ENCODE peak calls at places on chromosomes 13 and 19, in four cellular contexts. Z, Y, R and X are unnamed samples.

GRCh38 chr13:106612688-106613087 is 44.8 kb upstream of the ARGLU1 start:
- DNase-seq in Z (no peak), Y (peak; percentile 59), R (no peak), X (no peak)

GRCh38 chr13:20230913-20231838 is 943 bp downstream of the GJB6 start:
- DNase-seq in Z (peak; percentile 54), Y (no peak), R (no peak), X (peak; percentile 17)

GRCh38 chr19:21751379-21751778 is 16.0 kb downstream of the ZNF100 start:
- DNase-seq in Z (no peak), Y (peak; percentile 43), R (no peak), X (no peak)

GRCh38 chr19:2653717-2654584 is 48.5 kb downstream of the GNG7 start:
- DNase-seq in Z (peak; percentile 73), Y (no peak), R (no peak), X (peak; percentile 31)

GRCh38 chr19:49020931-49021895 is 2.9 kb downstream of the CGB3 start:
- DNase-seq in Z (no peak), Y (peak; percentile 25), R (no peak), X (no peak)

GRCh38 chr19:57110592-57111328 is 9.0 kb upstream of the USP29 start:
- DNase-seq in Z (no peak), Y (no peak), R (no peak), X (no peak)

GRCh38 chr13:37652596-37652995 is 54.0 kb upstream of the POSTN start:
- DNase-seq in Z (no peak), Y (peak; percentile 58), R (no peak), X (no peak)

GRCh38 chr19:37074819-37075362 is 3.3 kb upstream of the ZNF420 start:
- DNase-seq in Z (no peak), Y (no peak), R (no peak), X (no peak)

GRCh38 chr13:91133941-91134772 is 213.3 kb upstream of the MIR17HG start:
- DNase-seq in Z (peak; percentile 53), Y (peak; percentile 54), R (no peak), X (peak; percentile 79)

GRCh38 chr13:39317284-39317683 is 279.0 kb downstream of the NHLRC3 start:
- DNase-seq in Z (no peak), Y (peak; percentile 62), R (no peak), X (no peak)

GRCh38 chr19:1789282-1790020 is 22.6 kb downstream of the ATP8B3 start:
- DNase-seq in Z (no peak), Y (no peak), R (no peak), X (no peak)

GRCh38 chr19:51754770-51755169 is 3.1 kb upstream of the FPR1 start:
- DNase-seq in Z (no peak), Y (no peak), R (no peak), X (no peak)

GRCh38 chr19:51754106-51754505 is 2.4 kb upstream of the FPR1 start:
- DNase-seq in Z (no peak), Y (no peak), R (no peak), X (no peak)

GRCh38 chr19:51749979-51750378 is 1.7 kb downstream of the FPR1 start:
- DNase-seq in Z (no peak), Y (no peak), R (no peak), X (no peak)

GRCh38 chr19:51750381-51751124 is 1.1 kb downstream of the FPR1 start:
- DNase-seq in Z (no peak), Y (no peak), R (no peak), X (no peak)

DNA sequence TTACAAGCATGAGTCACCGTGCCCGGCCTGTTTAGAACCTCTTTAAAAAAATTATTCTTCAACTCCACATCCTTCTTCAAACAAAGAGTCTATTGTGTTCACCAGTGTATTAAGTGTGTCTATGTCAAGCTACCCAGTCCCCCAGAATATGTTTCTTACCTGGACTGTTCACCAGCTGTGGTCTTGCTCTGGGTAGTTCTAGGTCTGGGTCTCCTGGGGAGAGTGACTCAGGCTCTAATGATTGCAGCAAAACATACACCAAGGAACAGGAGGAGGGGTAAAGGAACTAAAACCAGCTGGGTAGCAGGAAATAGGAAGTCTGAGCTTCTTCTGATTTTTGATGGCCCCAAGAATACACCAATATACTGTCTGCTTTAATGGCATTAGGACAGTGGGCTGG is at the start of gene FPR1:
- DNase-seq in Z (no peak), Y (no peak), R (no peak), X (no peak)
- H3K56ac ChIP-seq in Z (no peak within 1 kb of the TSS), Y (no peak within 1 kb of the TSS), R (no peak within 1 kb of the TSS), X (no peak within 1 kb of the TSS)

DNA sequence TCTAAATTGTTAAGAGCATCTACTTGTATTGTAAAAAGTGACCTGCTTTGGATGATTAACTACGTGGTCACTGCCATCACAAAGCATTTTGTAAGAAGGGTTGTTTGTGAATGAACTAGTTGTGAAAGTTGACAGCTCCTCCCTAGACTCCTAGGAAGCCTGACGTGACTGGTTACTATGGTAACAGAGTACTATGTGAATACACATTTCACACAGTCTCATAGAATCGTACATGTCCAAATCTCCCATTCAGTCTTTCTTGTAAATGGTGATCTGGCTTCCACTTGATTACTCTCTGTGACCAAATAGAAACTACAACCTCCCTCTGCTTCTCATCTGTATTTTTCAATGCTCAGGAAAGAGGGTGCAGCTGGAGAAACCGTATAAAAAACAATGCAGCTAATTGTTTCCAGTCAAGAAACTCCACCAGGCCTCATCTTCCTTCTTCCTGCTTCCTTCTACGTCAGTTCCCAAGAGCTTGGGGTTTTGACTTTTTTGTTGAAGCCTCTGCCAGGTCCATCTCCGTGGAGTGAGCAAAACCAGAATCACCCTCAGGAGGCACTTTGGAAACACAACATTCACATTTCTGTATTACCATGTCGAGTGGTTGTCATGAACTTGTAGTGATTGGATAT is 83.4 kb downstream of the GPC6 start:
- DNase-seq in Z (no peak), Y (peak; percentile 51), R (no peak), X (peak; percentile 85)
- H3K27ac ChIP-seq in Z (no peak overlapping the region), Y (no peak overlapping the region), R (no peak overlapping the region), X (no peak overlapping the region)

GRCh38 chr13:61812286-61812685 is 396.6 kb upstream of the PCDH20 start:
- DNase-seq in Z (no peak), Y (no peak), R (no peak), X (no peak)
- H3K56ac ChIP-seq in Z (no peak overlapping the region), Y (no peak overlapping the region), R (no peak overlapping the region), X (no peak overlapping the region)

GRCh38 chr19:4701557-4701956 is 22.1 kb downstream of the DPP9 start:
- DNase-seq in Z (no peak), Y (no peak), R (no peak), X (no peak)

GRCh38 chr19:4702764-4703163 is 20.9 kb downstream of the DPP9 start:
- DNase-seq in Z (no peak), Y (no peak), R (no peak), X (no peak)

GRCh38 chr19:4705413-4706131 is 18.1 kb downstream of the DPP9 start:
- DNase-seq in Z (no peak), Y (no peak), R (no peak), X (no peak)

GRCh38 chr19:4704317-4704673 is 19.3 kb downstream of the DPP9 start:
- DNase-seq in Z (no peak), Y (no peak), R (no peak), X (no peak)

GRCh38 chr19:4703671-4704316 is 19.8 kb downstream of the DPP9 start:
- DNase-seq in Z (no peak), Y (no peak), R (no peak), X (no peak)
- H3K27ac ChIP-seq in Z (no peak overlapping the region), Y (no peak overlapping the region), R (no peak overlapping the region), X (no peak overlapping the region)

GRCh38 chr13:31199849-31200635 is at the start of gene B3GLCT:
- DNase-seq in Z (peak; percentile 87), Y (peak; percentile 68), R (peak; percentile 46), X (peak; percentile 85)

GRCh38 chr13:31198524-31198923 is 1.3 kb upstream of the B3GLCT start:
- DNase-seq in Z (no peak), Y (no peak), R (no peak), X (no peak)

GRCh38 chr13:31200636-31200970 is 828 bp downstream of the B3GLCT start:
- DNase-seq in Z (peak; percentile 47), Y (no peak), R (no peak), X (peak; percentile 53)

GRCh38 chr13:31201341-31202024 is 1.7 kb downstream of the B3GLCT start:
- DNase-seq in Z (no peak), Y (peak; percentile 59), R (no peak), X (no peak)

GRCh38 chr13:31199527-31199848 is 287 bp upstream of the B3GLCT start:
- DNase-seq in Z (no peak), Y (no peak), R (no peak), X (no peak)
- H3K56ac ChIP-seq in Z (no peak overlapping the region), Y (no peak overlapping the region), R (no peak overlapping the region), X (peak overlapping the region; percentile 82)

GRCh38 chr13:23888658-23889597 is at the start of gene MIPEP:
- DNase-seq in Z (peak; percentile 96), Y (peak; percentile 95), R (peak; percentile 84), X (peak; percentile 98)
- H3K27ac ChIP-seq in Z (no peak within 1 kb of the TSS), Y (peak within 1 kb of the TSS; percentile 79), R (peak within 1 kb of the TSS; percentile 29), X (peak within 1 kb of the TSS; percentile 45)

GRCh38 chr13:32385369-32385768 is 42.6 kb downstream of the N4BP2L1 start:
- DNase-seq in Z (no peak), Y (no peak), R (no peak), X (no peak)
- H3K56ac ChIP-seq in Z (no peak overlapping the region), Y (no peak overlapping the region), R (no peak overlapping the region), X (no peak overlapping the region)

GRCh38 chr19:11692127-11692790 is 46.5 kb downstream of the ZNF823 start:
- DNase-seq in Z (no peak), Y (no peak), R (no peak), X (peak; percentile 32)

GRCh38 chr19:11698231-11698630 is 40.5 kb downstream of the ZNF823 start:
- DNase-seq in Z (no peak), Y (no peak), R (no peak), X (no peak)

GRCh38 chr19:11697284-11697855 is 41.4 kb downstream of the ZNF823 start:
- DNase-seq in Z (no peak), Y (no peak), R (no peak), X (no peak)

GRCh38 chr19:11693505-11694499 is 44.9 kb downstream of the ZNF823 start:
- DNase-seq in Z (peak; percentile 75), Y (peak; percentile 75), R (peak; percentile 44), X (peak; percentile 93)

DNA sequence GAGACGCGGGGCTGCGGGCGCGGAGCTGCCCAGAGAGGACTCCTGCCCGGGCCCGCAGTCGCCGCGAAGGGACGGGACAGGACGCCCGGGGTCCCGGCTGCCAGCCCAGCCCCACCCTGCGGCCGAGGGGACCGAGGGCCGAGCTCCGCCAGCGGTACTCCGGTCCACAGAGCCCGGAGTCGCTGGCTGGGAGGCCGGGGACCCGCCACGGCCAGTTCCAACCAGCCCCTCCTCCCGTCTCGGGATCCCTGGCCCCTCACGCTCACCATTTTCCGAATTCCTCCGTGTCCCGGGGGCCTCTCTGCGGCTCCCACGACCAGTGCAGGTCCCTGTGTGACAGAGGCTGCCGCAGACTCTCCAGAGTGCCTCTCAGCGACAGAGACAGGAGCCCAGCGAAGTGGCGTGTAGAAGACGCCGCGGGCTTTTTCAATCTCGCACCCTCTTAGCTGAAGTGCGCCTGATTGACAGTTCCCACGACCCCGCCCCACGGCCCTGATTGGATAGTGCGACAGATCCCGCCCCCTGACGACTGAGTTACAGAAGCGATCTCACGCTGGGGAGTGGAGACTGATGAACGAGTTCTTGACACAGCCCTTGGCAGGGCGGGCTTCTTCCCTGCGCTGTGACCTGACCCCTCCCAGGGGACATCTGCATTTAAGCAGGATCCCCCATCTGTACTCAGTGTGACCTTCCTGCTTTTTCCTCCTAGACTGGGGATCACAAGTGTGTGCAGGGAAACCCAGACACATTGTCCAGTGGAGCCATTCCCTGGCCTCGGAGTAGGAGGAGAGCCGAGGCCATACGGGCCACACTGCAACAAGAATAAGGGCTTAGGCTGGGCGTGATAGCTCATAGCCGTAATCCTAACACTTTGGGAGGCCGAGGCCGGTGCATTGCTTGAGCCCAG is 44.0 kb downstream of the ZNF823 start:
- DNase-seq in Z (peak; percentile 97), Y (peak; percentile 86), R (peak; percentile 84), X (peak; percentile 97)
- H3K27ac ChIP-seq in Z (no peak overlapping the region), Y (peak overlapping the region; percentile 21), R (peak overlapping the region; percentile 57), X (no peak overlapping the region)